ENCODE peak calls at places on chromosomes 7 and 10, in ten cellular contexts. One of them, this sample, is unnamed.

GRCh38 chr10:128337860-128338378 is 211.7 kb upstream of the MKI67 start:
- DNase-seq in spleen: no peak
- DNase-seq in psoas muscle: peak
- DNase-seq in breast epithelium: no peak
- DNase-seq in GM23248: no peak
- DNase-seq in A549: no peak
- DNase-seq in tibial artery: peak
- DNase-seq in thoracic aorta: no peak
- DNase-seq in mammary epithelial cell: no peak
- DNase-seq in caudate nucleus: no peak
- DNase-seq in this sample: no peak

GRCh38 chr7:97075928-97076327 is 41.6 kb upstream of the SDHAF3 start:
- DNase-seq in caudate nucleus: no peak
- DNase-seq in GM23248: no peak
- DNase-seq in spleen: no peak
- DNase-seq in thoracic aorta: no peak
- DNase-seq in breast epithelium: no peak
- DNase-seq in tibial artery: no peak
- DNase-seq in A549: no peak
- DNase-seq in psoas muscle: no peak
- DNase-seq in mammary epithelial cell: peak
- DNase-seq in this sample: no peak

GRCh38 chr7:136911362-136911761 is 42.9 kb downstream of the CHRM2 start:
- DNase-seq in thoracic aorta: no peak
- DNase-seq in spleen: no peak
- DNase-seq in caudate nucleus: no peak
- DNase-seq in mammary epithelial cell: peak
- DNase-seq in breast epithelium: no peak
- DNase-seq in GM23248: peak
- DNase-seq in tibial artery: no peak
- DNase-seq in psoas muscle: no peak
- DNase-seq in A549: no peak
- DNase-seq in this sample: no peak

GRCh38 chr7:119270045-119270464 is 1002.9 kb upstream of the KCND2 start:
- DNase-seq in GM23248: peak
- DNase-seq in thoracic aorta: no peak
- DNase-seq in A549: peak
- DNase-seq in tibial artery: peak
- DNase-seq in mammary epithelial cell: peak
- DNase-seq in caudate nucleus: peak
- DNase-seq in breast epithelium: no peak
- DNase-seq in spleen: peak
- DNase-seq in psoas muscle: peak
- DNase-seq in this sample: peak

GRCh38 chr10:104638861-104639594 is 2.1 kb upstream of the SORCS3 start:
- DNase-seq in A549: peak
- DNase-seq in tibial artery: no peak
- DNase-seq in mammary epithelial cell: no peak
- DNase-seq in thoracic aorta: no peak
- DNase-seq in psoas muscle: no peak
- DNase-seq in spleen: peak
- DNase-seq in caudate nucleus: no peak
- DNase-seq in breast epithelium: no peak
- DNase-seq in GM23248: peak
- DNase-seq in this sample: no peak

GRCh38 chr10:75432763-75433162 is 1.3 kb downstream of the LRMDA start:
- DNase-seq in mammary epithelial cell: no peak
- DNase-seq in spleen: no peak
- DNase-seq in GM23248: no peak
- DNase-seq in breast epithelium: no peak
- DNase-seq in thoracic aorta: no peak
- DNase-seq in tibial artery: no peak
- DNase-seq in caudate nucleus: no peak
- DNase-seq in psoas muscle: no peak
- DNase-seq in A549: no peak
- DNase-seq in this sample: no peak

GRCh38 chr7:30285067-30285530 is 702 bp downstream of the ZNRF2 start:
- DNase-seq in GM23248: peak
- DNase-seq in psoas muscle: peak
- DNase-seq in breast epithelium: no peak
- DNase-seq in mammary epithelial cell: no peak
- DNase-seq in caudate nucleus: no peak
- DNase-seq in A549: no peak
- DNase-seq in thoracic aorta: no peak
- DNase-seq in spleen: peak
- DNase-seq in tibial artery: peak
- DNase-seq in this sample: no peak

GRCh38 chr7:102028206-102028826 is 210.9 kb downstream of the CUX1 start:
- DNase-seq in tibial artery: no peak
- DNase-seq in spleen: peak
- DNase-seq in A549: no peak
- DNase-seq in mammary epithelial cell: no peak
- DNase-seq in caudate nucleus: no peak
- DNase-seq in psoas muscle: no peak
- DNase-seq in thoracic aorta: no peak
- DNase-seq in GM23248: no peak
- DNase-seq in breast epithelium: no peak
- DNase-seq in this sample: no peak

GRCh38 chr7:1251796-1252542 is 19.3 kb downstream of the UNCX start:
- DNase-seq in A549: no peak
- DNase-seq in tibial artery: no peak
- DNase-seq in GM23248: no peak
- DNase-seq in spleen: no peak
- DNase-seq in mammary epithelial cell: no peak
- DNase-seq in caudate nucleus: no peak
- DNase-seq in psoas muscle: peak
- DNase-seq in thoracic aorta: no peak
- DNase-seq in breast epithelium: no peak
- DNase-seq in this sample: no peak

GRCh38 chr10:14022052-14022451 is 308.7 kb downstream of the FRMD4A start:
- DNase-seq in spleen: no peak
- DNase-seq in psoas muscle: no peak
- DNase-seq in caudate nucleus: no peak
- DNase-seq in breast epithelium: no peak
- DNase-seq in A549: no peak
- DNase-seq in GM23248: no peak
- DNase-seq in mammary epithelial cell: no peak
- DNase-seq in thoracic aorta: no peak
- DNase-seq in tibial artery: no peak
- DNase-seq in this sample: no peak

GRCh38 chr7:132275811-132276210 is 300.5 kb downstream of the PLXNA4 start:
- DNase-seq in breast epithelium: no peak
- DNase-seq in caudate nucleus: no peak
- DNase-seq in A549: no peak
- DNase-seq in thoracic aorta: no peak
- DNase-seq in mammary epithelial cell: no peak
- DNase-seq in spleen: no peak
- DNase-seq in tibial artery: no peak
- DNase-seq in psoas muscle: no peak
- DNase-seq in GM23248: no peak
- DNase-seq in this sample: no peak

GRCh38 chr10:110081914-110082313 is 74.1 kb downstream of the ADD3 start:
- DNase-seq in GM23248: peak
- DNase-seq in mammary epithelial cell: peak
- DNase-seq in caudate nucleus: no peak
- DNase-seq in tibial artery: no peak
- DNase-seq in A549: peak
- DNase-seq in breast epithelium: no peak
- DNase-seq in psoas muscle: no peak
- DNase-seq in spleen: no peak
- DNase-seq in thoracic aorta: no peak
- DNase-seq in this sample: peak

GRCh38 chr10:110078317-110078716 is 70.5 kb downstream of the ADD3 start:
- DNase-seq in caudate nucleus: no peak
- DNase-seq in spleen: no peak
- DNase-seq in breast epithelium: no peak
- DNase-seq in tibial artery: no peak
- DNase-seq in mammary epithelial cell: no peak
- DNase-seq in psoas muscle: no peak
- DNase-seq in GM23248: peak
- DNase-seq in A549: no peak
- DNase-seq in thoracic aorta: no peak
- DNase-seq in this sample: no peak

GRCh38 chr10:110087682-110088081 is 79.9 kb downstream of the ADD3 start:
- DNase-seq in mammary epithelial cell: no peak
- DNase-seq in thoracic aorta: no peak
- DNase-seq in breast epithelium: no peak
- DNase-seq in tibial artery: no peak
- DNase-seq in spleen: no peak
- DNase-seq in caudate nucleus: no peak
- DNase-seq in psoas muscle: no peak
- DNase-seq in A549: no peak
- DNase-seq in GM23248: no peak
- DNase-seq in this sample: no peak

GRCh38 chr10:110088756-110089155 is 81.0 kb downstream of the ADD3 start:
- DNase-seq in mammary epithelial cell: no peak
- DNase-seq in caudate nucleus: no peak
- DNase-seq in breast epithelium: no peak
- DNase-seq in GM23248: no peak
- DNase-seq in spleen: no peak
- DNase-seq in psoas muscle: no peak
- DNase-seq in thoracic aorta: no peak
- DNase-seq in tibial artery: no peak
- DNase-seq in A549: no peak
- DNase-seq in this sample: no peak

DNA sequence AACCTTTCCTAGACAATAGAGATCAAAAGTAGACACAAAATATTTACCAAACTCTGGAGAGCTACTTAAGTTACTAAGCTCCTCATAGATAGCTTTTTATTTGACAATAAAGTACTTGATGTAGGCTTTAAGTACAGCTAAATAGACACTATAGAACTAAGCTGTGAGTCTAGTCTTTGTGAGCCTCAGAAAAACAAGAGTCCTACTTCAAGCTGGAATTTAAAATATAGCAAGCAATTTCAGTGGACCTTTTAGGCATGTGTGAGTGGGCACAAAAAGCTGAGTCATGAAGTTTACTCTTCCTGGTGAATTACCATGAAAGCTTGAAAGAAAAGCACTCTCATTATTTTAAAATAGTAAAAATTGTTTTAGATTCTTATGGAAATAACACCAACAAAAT is 76.1 kb downstream of the ADD3 start:
- DNase-seq in caudate nucleus: no peak
- DNase-seq in A549: no peak
- DNase-seq in mammary epithelial cell: peak
- DNase-seq in breast epithelium: no peak
- DNase-seq in tibial artery: no peak
- DNase-seq in psoas muscle: no peak
- DNase-seq in thoracic aorta: no peak
- DNase-seq in spleen: no peak
- DNase-seq in GM23248: peak
- DNase-seq in this sample: no peak
- H3K27ac ChIP-seq in caudate nucleus: peak
- H3K27ac ChIP-seq in A549: peak
- H3K27ac ChIP-seq in mammary epithelial cell: no peak
- H3K27ac ChIP-seq in breast epithelium: no peak
- H3K27ac ChIP-seq in tibial artery: no peak
- H3K27ac ChIP-seq in psoas muscle: no peak
- H3K27ac ChIP-seq in thoracic aorta: no peak
- H3K27ac ChIP-seq in spleen: no peak
- H3K27ac ChIP-seq in GM23248: peak
- H3K27ac ChIP-seq in this sample: no peak

GRCh38 chr10:24873281-24873683 is 79.1 kb downstream of the PRTFDC1 start:
- DNase-seq in caudate nucleus: no peak
- DNase-seq in GM23248: peak
- DNase-seq in thoracic aorta: no peak
- DNase-seq in A549: no peak
- DNase-seq in mammary epithelial cell: peak
- DNase-seq in spleen: no peak
- DNase-seq in tibial artery: no peak
- DNase-seq in breast epithelium: no peak
- DNase-seq in psoas muscle: no peak
- DNase-seq in this sample: peak
- H3K27ac ChIP-seq in caudate nucleus: peak
- H3K27ac ChIP-seq in GM23248: peak
- H3K27ac ChIP-seq in thoracic aorta: peak
- H3K27ac ChIP-seq in A549: peak
- H3K27ac ChIP-seq in mammary epithelial cell: no peak
- H3K27ac ChIP-seq in spleen: no peak
- H3K27ac ChIP-seq in tibial artery: no peak
- H3K27ac ChIP-seq in breast epithelium: peak
- H3K27ac ChIP-seq in psoas muscle: peak
- H3K27ac ChIP-seq in this sample: peak

DNA sequence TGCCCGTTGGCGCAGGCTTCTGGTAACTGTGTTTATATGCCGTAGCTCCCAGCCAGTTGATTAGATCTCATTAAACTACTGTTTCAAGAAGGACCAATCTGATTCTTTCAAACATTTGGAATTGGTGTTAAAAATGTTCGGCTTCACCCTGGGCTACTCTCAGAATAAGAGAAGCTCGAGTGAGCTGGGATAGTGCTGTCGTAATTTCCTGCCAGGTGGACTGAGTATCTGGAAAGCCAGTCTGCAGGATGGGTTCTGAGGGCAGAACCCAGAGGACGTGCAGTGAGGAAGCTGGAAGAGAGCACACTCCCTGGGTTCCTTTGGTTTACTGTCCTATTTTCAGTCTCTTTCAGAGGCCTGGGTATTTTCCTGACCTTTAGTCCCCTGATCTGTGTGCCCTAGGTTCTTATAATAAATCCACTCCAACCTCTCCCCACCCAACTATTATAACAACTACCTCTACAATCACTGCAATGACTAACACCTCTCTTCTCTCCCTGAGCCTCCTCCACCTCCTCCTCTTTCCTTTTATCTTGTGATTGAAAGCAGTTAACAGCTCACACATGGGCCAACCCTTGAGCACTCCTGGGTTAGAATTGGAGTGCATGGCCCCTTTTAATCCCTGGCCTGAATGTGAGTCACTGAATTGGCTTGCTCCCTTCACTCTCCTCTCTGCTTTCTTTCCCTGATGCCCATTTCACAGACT is 63.0 kb downstream of the AOAH start:
- DNase-seq in GM23248: peak
- DNase-seq in breast epithelium: no peak
- DNase-seq in tibial artery: no peak
- DNase-seq in caudate nucleus: no peak
- DNase-seq in spleen: no peak
- DNase-seq in thoracic aorta: no peak
- DNase-seq in mammary epithelial cell: peak
- DNase-seq in A549: no peak
- DNase-seq in psoas muscle: no peak
- DNase-seq in this sample: no peak
- H3K27ac ChIP-seq in GM23248: no peak
- H3K27ac ChIP-seq in breast epithelium: no peak
- H3K27ac ChIP-seq in tibial artery: no peak
- H3K27ac ChIP-seq in caudate nucleus: peak
- H3K27ac ChIP-seq in spleen: no peak
- H3K27ac ChIP-seq in thoracic aorta: no peak
- H3K27ac ChIP-seq in mammary epithelial cell: peak
- H3K27ac ChIP-seq in A549: peak
- H3K27ac ChIP-seq in psoas muscle: no peak
- H3K27ac ChIP-seq in this sample: no peak

DNA sequence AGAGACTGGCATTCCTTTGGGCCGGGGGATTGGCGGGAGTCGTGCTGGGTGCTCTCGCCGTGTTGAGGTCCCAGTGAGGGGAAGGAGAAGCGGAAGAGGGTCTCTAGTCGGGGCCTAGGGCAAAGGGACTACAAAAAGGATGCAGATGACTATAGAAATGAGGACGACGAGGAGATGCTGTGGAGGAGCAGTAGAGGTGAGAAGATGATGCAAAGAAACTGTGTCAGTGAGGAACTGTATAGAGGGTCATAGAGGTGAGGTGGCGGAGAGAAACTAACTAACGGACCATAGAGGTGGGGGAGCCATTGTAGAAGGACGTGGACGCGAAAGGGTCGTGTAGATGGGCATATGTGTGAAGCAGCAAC is 324 bp downstream of the TWNK start:
- DNase-seq in mammary epithelial cell: no peak
- DNase-seq in spleen: no peak
- DNase-seq in breast epithelium: no peak
- DNase-seq in A549: no peak
- DNase-seq in tibial artery: no peak
- DNase-seq in thoracic aorta: no peak
- DNase-seq in psoas muscle: no peak
- DNase-seq in caudate nucleus: no peak
- DNase-seq in GM23248: no peak
- DNase-seq in this sample: no peak
- H3K27ac ChIP-seq in mammary epithelial cell: peak
- H3K27ac ChIP-seq in spleen: peak
- H3K27ac ChIP-seq in breast epithelium: no peak
- H3K27ac ChIP-seq in A549: peak
- H3K27ac ChIP-seq in tibial artery: peak
- H3K27ac ChIP-seq in thoracic aorta: peak
- H3K27ac ChIP-seq in psoas muscle: peak
- H3K27ac ChIP-seq in caudate nucleus: peak
- H3K27ac ChIP-seq in GM23248: peak
- H3K27ac ChIP-seq in this sample: peak